ENCODE peak calls at places on chromosomes 4 and X, in nine cellular contexts. One of them, this sample, is unnamed.

GRCh38 chr4:59247032-59247431 is 1953.1 kb upstream of the ADGRL3 start:
- DNase-seq in mesothelial cell of epicardium: no peak
- DNase-seq in A172: no peak
- DNase-seq in EL: no peak
- DNase-seq in NCI-H774: peak
- DNase-seq in activated CD8-positive, alpha-beta memory T cell treated with anti-CD3 and anti-CD28 coated beads for 48 hours: no peak
- DNase-seq in cortex of kidney: no peak
- DNase-seq in cardiac muscle cell: no peak
- DNase-seq in nephron progenitor cell: no peak
- DNase-seq in this sample: no peak

GRCh38 chr4:150140774-150141400 is 62.6 kb downstream of the DCLK2 start:
- DNase-seq in cortex of kidney: no peak
- DNase-seq in nephron progenitor cell: no peak
- DNase-seq in mesothelial cell of epicardium: no peak
- DNase-seq in EL: peak
- DNase-seq in NCI-H774: no peak
- DNase-seq in cardiac muscle cell: peak
- DNase-seq in activated CD8-positive, alpha-beta memory T cell treated with anti-CD3 and anti-CD28 coated beads for 48 hours: no peak
- DNase-seq in A172: peak
- DNase-seq in this sample: no peak

GRCh38 chr4:27357283-27357682 is 496.6 kb downstream of the STIM2 start:
- DNase-seq in cortex of kidney: no peak
- DNase-seq in nephron progenitor cell: no peak
- DNase-seq in activated CD8-positive, alpha-beta memory T cell treated with anti-CD3 and anti-CD28 coated beads for 48 hours: no peak
- DNase-seq in cardiac muscle cell: peak
- DNase-seq in A172: no peak
- DNase-seq in NCI-H774: peak
- DNase-seq in EL: peak
- DNase-seq in mesothelial cell of epicardium: no peak
- DNase-seq in this sample: peak

GRCh38 chr4:113057891-113058290 is 8.4 kb downstream of the ANK2 start:
- DNase-seq in nephron progenitor cell: no peak
- DNase-seq in A172: peak
- DNase-seq in EL: peak
- DNase-seq in cardiac muscle cell: no peak
- DNase-seq in cortex of kidney: no peak
- DNase-seq in mesothelial cell of epicardium: no peak
- DNase-seq in NCI-H774: peak
- DNase-seq in activated CD8-positive, alpha-beta memory T cell treated with anti-CD3 and anti-CD28 coated beads for 48 hours: no peak
- DNase-seq in this sample: no peak

GRCh38 chr4:148015058-148015457 is 283.2 kb downstream of the ARHGAP10 start:
- DNase-seq in cortex of kidney: no peak
- DNase-seq in NCI-H774: no peak
- DNase-seq in cardiac muscle cell: peak
- DNase-seq in activated CD8-positive, alpha-beta memory T cell treated with anti-CD3 and anti-CD28 coated beads for 48 hours: no peak
- DNase-seq in nephron progenitor cell: no peak
- DNase-seq in EL: no peak
- DNase-seq in mesothelial cell of epicardium: no peak
- DNase-seq in A172: no peak
- DNase-seq in this sample: no peak

GRCh38 chrX:51891821-51892551 is 1.4 kb upstream of the MAGED1 start:
- DNase-seq in A172: no peak
- DNase-seq in mesothelial cell of epicardium: no peak
- DNase-seq in cortex of kidney: no peak
- DNase-seq in NCI-H774: peak
- DNase-seq in activated CD8-positive, alpha-beta memory T cell treated with anti-CD3 and anti-CD28 coated beads for 48 hours: no peak
- DNase-seq in cardiac muscle cell: peak
- DNase-seq in EL: peak
- DNase-seq in nephron progenitor cell: no peak
- DNase-seq in this sample: peak

GRCh38 chr4:104967034-104967401 is 179.7 kb upstream of the TET2 start:
- DNase-seq in nephron progenitor cell: no peak
- DNase-seq in NCI-H774: no peak
- DNase-seq in activated CD8-positive, alpha-beta memory T cell treated with anti-CD3 and anti-CD28 coated beads for 48 hours: no peak
- DNase-seq in cardiac muscle cell: no peak
- DNase-seq in mesothelial cell of epicardium: no peak
- DNase-seq in A172: no peak
- DNase-seq in cortex of kidney: no peak
- DNase-seq in EL: no peak
- DNase-seq in this sample: no peak

GRCh38 chrX:48508400-48509244 is at the start of gene PORCN:
- DNase-seq in EL: peak
- DNase-seq in mesothelial cell of epicardium: peak
- DNase-seq in cardiac muscle cell: peak
- DNase-seq in cortex of kidney: no peak
- DNase-seq in NCI-H774: peak
- DNase-seq in nephron progenitor cell: peak
- DNase-seq in A172: peak
- DNase-seq in activated CD8-positive, alpha-beta memory T cell treated with anti-CD3 and anti-CD28 coated beads for 48 hours: peak
- DNase-seq in this sample: peak

GRCh38 chrX:120839506-120839905 is 36.2 kb downstream of the CT47B1 start:
- DNase-seq in cortex of kidney: no peak
- DNase-seq in EL: peak
- DNase-seq in NCI-H774: no peak
- DNase-seq in nephron progenitor cell: no peak
- DNase-seq in mesothelial cell of epicardium: no peak
- DNase-seq in cardiac muscle cell: peak
- DNase-seq in A172: peak
- DNase-seq in activated CD8-positive, alpha-beta memory T cell treated with anti-CD3 and anti-CD28 coated beads for 48 hours: no peak
- DNase-seq in this sample: no peak

GRCh38 chrX:115630204-115630603 is 69.2 kb downstream of the PLS3 start:
- DNase-seq in mesothelial cell of epicardium: no peak
- DNase-seq in EL: no peak
- DNase-seq in cortex of kidney: no peak
- DNase-seq in nephron progenitor cell: no peak
- DNase-seq in activated CD8-positive, alpha-beta memory T cell treated with anti-CD3 and anti-CD28 coated beads for 48 hours: no peak
- DNase-seq in A172: no peak
- DNase-seq in cardiac muscle cell: no peak
- DNase-seq in NCI-H774: no peak
- DNase-seq in this sample: no peak

GRCh38 chrX:41293269-41293668 is 40.7 kb upstream of the DDX3X start:
- DNase-seq in NCI-H774: no peak
- DNase-seq in A172: no peak
- DNase-seq in nephron progenitor cell: no peak
- DNase-seq in EL: peak
- DNase-seq in mesothelial cell of epicardium: no peak
- DNase-seq in cortex of kidney: no peak
- DNase-seq in activated CD8-positive, alpha-beta memory T cell treated with anti-CD3 and anti-CD28 coated beads for 48 hours: no peak
- DNase-seq in cardiac muscle cell: no peak
- DNase-seq in this sample: peak

GRCh38 chr4:83771113-83771705 is 235.3 kb downstream of the GPAT3 start:
- DNase-seq in cortex of kidney: no peak
- DNase-seq in EL: peak
- DNase-seq in NCI-H774: no peak
- DNase-seq in activated CD8-positive, alpha-beta memory T cell treated with anti-CD3 and anti-CD28 coated beads for 48 hours: no peak
- DNase-seq in nephron progenitor cell: peak
- DNase-seq in A172: peak
- DNase-seq in mesothelial cell of epicardium: no peak
- DNase-seq in cardiac muscle cell: peak
- DNase-seq in this sample: peak

GRCh38 chrX:132216283-132216682 is 3.0 kb downstream of the RAP2C start:
- DNase-seq in mesothelial cell of epicardium: no peak
- DNase-seq in NCI-H774: no peak
- DNase-seq in EL: no peak
- DNase-seq in cortex of kidney: no peak
- DNase-seq in A172: no peak
- DNase-seq in activated CD8-positive, alpha-beta memory T cell treated with anti-CD3 and anti-CD28 coated beads for 48 hours: no peak
- DNase-seq in nephron progenitor cell: peak
- DNase-seq in cardiac muscle cell: peak
- DNase-seq in this sample: no peak

GRCh38 chr4:87387237-87387636 is 3.8 kb downstream of the HSD17B11 start:
- DNase-seq in EL: no peak
- DNase-seq in NCI-H774: no peak
- DNase-seq in activated CD8-positive, alpha-beta memory T cell treated with anti-CD3 and anti-CD28 coated beads for 48 hours: no peak
- DNase-seq in cardiac muscle cell: no peak
- DNase-seq in A172: no peak
- DNase-seq in mesothelial cell of epicardium: no peak
- DNase-seq in cortex of kidney: no peak
- DNase-seq in nephron progenitor cell: no peak
- DNase-seq in this sample: no peak

GRCh38 chrX:40262641-40263560 is 165.1 kb upstream of the BCOR start:
- DNase-seq in NCI-H774: no peak
- DNase-seq in cortex of kidney: no peak
- DNase-seq in nephron progenitor cell: no peak
- DNase-seq in mesothelial cell of epicardium: no peak
- DNase-seq in A172: peak
- DNase-seq in EL: peak
- DNase-seq in cardiac muscle cell: peak
- DNase-seq in activated CD8-positive, alpha-beta memory T cell treated with anti-CD3 and anti-CD28 coated beads for 48 hours: no peak
- DNase-seq in this sample: no peak

GRCh38 chr4:7683126-7683703 is 248.5 kb upstream of the PSAPL1 start:
- DNase-seq in cortex of kidney: no peak
- DNase-seq in A172: no peak
- DNase-seq in cardiac muscle cell: no peak
- DNase-seq in nephron progenitor cell: no peak
- DNase-seq in activated CD8-positive, alpha-beta memory T cell treated with anti-CD3 and anti-CD28 coated beads for 48 hours: no peak
- DNase-seq in NCI-H774: no peak
- DNase-seq in mesothelial cell of epicardium: no peak
- DNase-seq in EL: no peak
- DNase-seq in this sample: no peak

GRCh38 chr4:152431287-152431686 is 104.6 kb downstream of the FBXW7 start:
- DNase-seq in cardiac muscle cell: no peak
- DNase-seq in nephron progenitor cell: no peak
- DNase-seq in NCI-H774: no peak
- DNase-seq in A172: no peak
- DNase-seq in EL: no peak
- DNase-seq in mesothelial cell of epicardium: no peak
- DNase-seq in cortex of kidney: no peak
- DNase-seq in activated CD8-positive, alpha-beta memory T cell treated with anti-CD3 and anti-CD28 coated beads for 48 hours: no peak
- DNase-seq in this sample: no peak

GRCh38 chr4:10106421-10107039 is 10.1 kb downstream of the WDR1 start:
- DNase-seq in EL: peak
- DNase-seq in cortex of kidney: no peak
- DNase-seq in NCI-H774: no peak
- DNase-seq in nephron progenitor cell: no peak
- DNase-seq in mesothelial cell of epicardium: no peak
- DNase-seq in activated CD8-positive, alpha-beta memory T cell treated with anti-CD3 and anti-CD28 coated beads for 48 hours: peak
- DNase-seq in A172: peak
- DNase-seq in cardiac muscle cell: peak
- DNase-seq in this sample: no peak

GRCh38 chr4:136463941-136464340 is 1068.4 kb downstream of the PCDH18 start:
- DNase-seq in A172: no peak
- DNase-seq in cortex of kidney: no peak
- DNase-seq in activated CD8-positive, alpha-beta memory T cell treated with anti-CD3 and anti-CD28 coated beads for 48 hours: no peak
- DNase-seq in mesothelial cell of epicardium: no peak
- DNase-seq in nephron progenitor cell: no peak
- DNase-seq in cardiac muscle cell: no peak
- DNase-seq in EL: no peak
- DNase-seq in NCI-H774: no peak
- DNase-seq in this sample: no peak

GRCh38 chr4:77025643-77026321 is 50.0 kb downstream of the CCNI start:
- DNase-seq in NCI-H774: no peak
- DNase-seq in nephron progenitor cell: no peak
- DNase-seq in A172: no peak
- DNase-seq in cortex of kidney: no peak
- DNase-seq in activated CD8-positive, alpha-beta memory T cell treated with anti-CD3 and anti-CD28 coated beads for 48 hours: no peak
- DNase-seq in mesothelial cell of epicardium: no peak
- DNase-seq in EL: no peak
- DNase-seq in cardiac muscle cell: peak
- DNase-seq in this sample: no peak

GRCh38 chrX:107135076-107135964 is 16.7 kb upstream of the RBM41 start:
- DNase-seq in mesothelial cell of epicardium: no peak
- DNase-seq in NCI-H774: no peak
- DNase-seq in cortex of kidney: no peak
- DNase-seq in cardiac muscle cell: peak
- DNase-seq in A172: peak
- DNase-seq in nephron progenitor cell: no peak
- DNase-seq in EL: peak
- DNase-seq in activated CD8-positive, alpha-beta memory T cell treated with anti-CD3 and anti-CD28 coated beads for 48 hours: no peak
- DNase-seq in this sample: no peak

GRCh38 chrX:130027569-130027968 is 45.1 kb downstream of the BCORL1 start:
- DNase-seq in A172: no peak
- DNase-seq in cortex of kidney: no peak
- DNase-seq in nephron progenitor cell: no peak
- DNase-seq in NCI-H774: no peak
- DNase-seq in cardiac muscle cell: no peak
- DNase-seq in activated CD8-positive, alpha-beta memory T cell treated with anti-CD3 and anti-CD28 coated beads for 48 hours: no peak
- DNase-seq in EL: no peak
- DNase-seq in mesothelial cell of epicardium: no peak
- DNase-seq in this sample: no peak

GRCh38 chrX:45068555-45068954 is 132.1 kb downstream of the DIPK2B start:
- DNase-seq in A172: no peak
- DNase-seq in NCI-H774: no peak
- DNase-seq in nephron progenitor cell: no peak
- DNase-seq in activated CD8-positive, alpha-beta memory T cell treated with anti-CD3 and anti-CD28 coated beads for 48 hours: no peak
- DNase-seq in cortex of kidney: no peak
- DNase-seq in EL: peak
- DNase-seq in mesothelial cell of epicardium: no peak
- DNase-seq in cardiac muscle cell: no peak
- DNase-seq in this sample: no peak